ENCODE peak calls at places on chromosome 12, in eight cellular contexts. S is gastrocnemius medialis, I is transverse colon, W is ovary, G is sigmoid colon, X is body of pancreas, R is breast epithelium, L is adrenal gland. V is an unnamed sample. For H3K9me3 and H3K4me1, the result is how much of the 10 kb centered on the place peaks cover.

GRCh38 chr12:96085475-96085874 is 50.1 kb upstream of the LTA4H start:
- DNase-seq in S (no peak), I (no peak), W (no peak), G (no peak), X (no peak), R (no peak), L (no peak), V (no peak)

GRCh38 chr12:82474798-82475184 is 116.5 kb downstream of the METTL25 start:
- DNase-seq in S (no peak), I (no peak), W (no peak), G (no peak), X (no peak), R (no peak), L (no peak), V (no peak)

GRCh38 chr12:55830601-55831406 is 1.4 kb upstream of the DNAJC14 start:
- DNase-seq in S (peak), I (peak), W (peak), G (peak), X (peak), R (no peak), L (peak), V (peak)

GRCh38 chr12:72380441-72380840 is 108.3 kb downstream of the TRHDE start:
- DNase-seq in S (no peak), I (no peak), W (no peak), G (no peak), X (no peak), R (no peak), L (no peak), V (no peak)

GRCh38 chr12:41189395-41190251 is 1.5 kb downstream of the PDZRN4 start:
- DNase-seq in S (no peak), I (peak), W (peak), G (peak), X (no peak), R (no peak), L (no peak), V (no peak)

GRCh38 chr12:123457980-123458779 is at the start of gene SNRNP35:
- DNase-seq in S (peak), I (peak), W (peak), G (peak), X (peak), R (peak), L (peak), V (peak)

GRCh38 chr12:52539024-52539820 is 13.7 kb downstream of the KRT71 start:
- DNase-seq in S (no peak), I (no peak), W (no peak), G (no peak), X (no peak), R (no peak), L (no peak), V (no peak)

GRCh38 chr12:43241971-43242370 is 310.0 kb downstream of the ADAMTS20 start:
- DNase-seq in S (no peak), I (no peak), W (no peak), G (no peak), X (no peak), R (no peak), L (no peak), V (no peak)

GRCh38 chr12:46675736-46676135 is 150.1 kb downstream of the SLC38A4 start:
- DNase-seq in S (no peak), I (no peak), W (peak), G (no peak), X (peak), R (no peak), L (peak), V (no peak)

GRCh38 chr12:102957339-102958050 is at the start of gene ASCL1:
- DNase-seq in S (no peak), I (no peak), W (no peak), G (no peak), X (no peak), R (no peak), L (no peak), V (no peak)

GRCh38 chr12:123667771-123668170 is 3.1 kb upstream of the TCTN2 start:
- DNase-seq in S (no peak), I (no peak), W (no peak), G (no peak), X (no peak), R (no peak), L (no peak), V (no peak)

GRCh38 chr12:91513354-91513753 is 330.7 kb upstream of the DCN start:
- DNase-seq in S (no peak), I (no peak), W (no peak), G (no peak), X (no peak), R (no peak), L (no peak), V (no peak)

GRCh38 chr12:15118946-15119345 is 102.3 kb downstream of the RERG start:
- DNase-seq in S (no peak), I (no peak), W (no peak), G (no peak), X (no peak), R (no peak), L (no peak), V (no peak)

GRCh38 chr12:89943461-89943860 is 234.8 kb upstream of the ATP2B1 start:
- DNase-seq in S (no peak), I (no peak), W (no peak), G (no peak), X (no peak), R (no peak), L (no peak), V (no peak)

GRCh38 chr12:112421363-112421762 is 2.6 kb downstream of the PTPN11 start:
- DNase-seq in S (no peak), I (no peak), W (no peak), G (no peak), X (no peak), R (no peak), L (no peak), V (no peak)

GRCh38 chr12:112420740-112421139 is 2.0 kb downstream of the PTPN11 start:
- DNase-seq in S (no peak), I (no peak), W (no peak), G (no peak), X (no peak), R (no peak), L (no peak), V (no peak)

GRCh38 chr12:112419269-112420133 is 754 bp downstream of the PTPN11 start:
- DNase-seq in S (peak), I (peak), W (peak), G (peak), X (peak), R (peak), L (peak), V (peak)

GRCh38 chr12:112418248-112418595 is 525 bp upstream of the PTPN11 start:
- DNase-seq in S (no peak), I (no peak), W (no peak), G (no peak), X (no peak), R (no peak), L (no peak), V (no peak)

DNA sequence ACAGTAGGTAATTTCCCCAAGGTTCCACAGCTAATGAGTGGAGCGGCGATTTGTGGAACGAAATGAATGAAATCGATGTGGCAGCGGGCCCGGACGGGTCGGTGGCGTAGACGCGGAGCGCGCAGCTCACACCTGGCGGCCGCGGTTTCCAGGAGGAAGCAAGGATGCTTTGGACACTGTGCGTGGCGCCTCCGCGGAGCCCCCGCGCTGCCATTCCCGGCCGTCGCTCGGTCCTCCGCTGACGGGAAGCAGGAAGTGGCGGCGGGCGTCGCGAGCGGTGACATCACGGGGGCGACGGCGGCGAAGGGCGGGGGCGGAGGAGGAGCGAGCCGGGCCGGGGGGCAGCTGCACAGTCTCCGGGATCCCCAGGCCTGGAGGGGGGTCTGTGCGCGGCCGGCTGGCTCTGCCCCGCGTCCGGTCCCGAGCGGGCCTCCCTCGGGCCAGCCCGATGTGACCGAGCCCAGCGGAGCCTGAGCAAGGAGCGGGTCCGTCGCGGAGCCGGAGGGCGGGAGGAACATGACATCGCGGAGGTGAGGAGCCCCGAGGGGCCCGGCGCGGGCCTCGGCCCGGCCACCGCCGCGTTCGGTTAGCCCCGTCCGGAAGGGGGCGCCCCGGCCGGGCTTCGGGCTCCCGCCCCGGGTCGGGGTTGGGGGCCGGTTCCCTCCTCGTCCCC is at the start of gene PTPN11:
- DNase-seq in S (peak), I (peak), W (peak), G (peak), X (peak), R (peak), L (peak), V (peak)
- TF ChIP-seq POLR2A in S (peak), I (peak), W (peak), G (peak), X (peak), R (peak), L (peak), V (peak)

DNA sequence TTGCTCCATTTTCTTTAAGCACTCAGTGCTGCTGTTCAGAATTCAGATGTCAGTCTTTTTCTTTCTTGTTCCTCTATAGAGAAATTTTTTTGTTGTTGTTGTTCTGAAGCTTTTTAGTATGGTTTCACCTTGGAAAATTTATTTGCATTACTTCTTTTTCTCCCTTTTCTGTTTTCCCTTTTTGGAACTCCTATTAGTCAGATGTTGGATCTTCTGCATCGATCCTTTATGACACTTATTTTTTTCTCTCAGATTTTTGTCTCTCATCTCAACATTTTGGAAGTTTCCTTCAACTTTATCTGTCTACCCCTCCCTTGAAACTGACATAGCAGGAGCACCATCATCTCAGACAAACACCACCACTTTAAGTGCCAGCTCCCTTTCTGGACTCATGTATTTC is 222.8 kb upstream of the PLXNC1 start:
- DNase-seq in S (no peak), I (no peak), W (no peak), G (no peak), X (no peak), R (no peak), L (no peak), V (no peak)
- H3K9me3 ChIP-seq in S (under half), I (under half), W (under half), G (under half), X (under half), R (under half), L (under half), V (under half)

GRCh38 chr12:6942331-6942665 is 1.3 kb upstream of the RNU7-1 start:
- DNase-seq in S (peak), I (no peak), W (peak), G (no peak), X (no peak), R (no peak), L (peak), V (no peak)

GRCh38 chr12:6941786-6942185 is 1.8 kb upstream of the RNU7-1 start:
- DNase-seq in S (no peak), I (no peak), W (no peak), G (no peak), X (no peak), R (no peak), L (peak), V (no peak)

GRCh38 chr12:6944381-6945186 is 762 bp downstream of the C12orf57 start:
- DNase-seq in S (peak), I (peak), W (peak), G (peak), X (peak), R (peak), L (peak), V (peak)

GRCh38 chr12:6943719-6944380 is at the start of the genes C12orf57 and RNU7-1:
- DNase-seq in S (peak), I (peak), W (peak), G (peak), X (peak), R (peak), L (peak), V (peak)

GRCh38 chr12:6943387-6943718 is 263 bp upstream of the RNU7-1 start:
- DNase-seq in S (peak), I (peak), W (peak), G (peak), X (peak), R (no peak), L (peak), V (peak)
- H3K4me1 ChIP-seq in S (under half), I (under half), W (under half), G (half or more), X (under half), R (under half), L (under half), V (under half)

GRCh38 chr12:66188584-66189475 is at the start of gene IRAK3:
- DNase-seq in S (peak), I (peak), W (peak), G (peak), X (peak), R (peak), L (peak), V (peak)

GRCh38 chr12:66187822-66188221 is 1.2 kb upstream of the IRAK3 start:
- DNase-seq in S (no peak), I (no peak), W (no peak), G (no peak), X (no peak), R (no peak), L (no peak), V (no peak)

GRCh38 chr12:66190519-66191406 is 1.7 kb downstream of the IRAK3 start:
- DNase-seq in S (no peak), I (no peak), W (no peak), G (no peak), X (no peak), R (no peak), L (no peak), V (no peak)

GRCh38 chr12:66191547-66192126 is 2.6 kb downstream of the IRAK3 start:
- DNase-seq in S (no peak), I (no peak), W (no peak), G (no peak), X (no peak), R (no peak), L (no peak), V (no peak)

GRCh38 chr12:66189476-66189823 is 436 bp downstream of the IRAK3 start:
- DNase-seq in S (no peak), I (no peak), W (no peak), G (no peak), X (no peak), R (no peak), L (no peak), V (no peak)
- TF ChIP-seq POLR2A in S (peak), I (no peak), W (no peak), G (no peak), X (no peak), R (no peak), L (no peak), V (no peak)

DNA sequence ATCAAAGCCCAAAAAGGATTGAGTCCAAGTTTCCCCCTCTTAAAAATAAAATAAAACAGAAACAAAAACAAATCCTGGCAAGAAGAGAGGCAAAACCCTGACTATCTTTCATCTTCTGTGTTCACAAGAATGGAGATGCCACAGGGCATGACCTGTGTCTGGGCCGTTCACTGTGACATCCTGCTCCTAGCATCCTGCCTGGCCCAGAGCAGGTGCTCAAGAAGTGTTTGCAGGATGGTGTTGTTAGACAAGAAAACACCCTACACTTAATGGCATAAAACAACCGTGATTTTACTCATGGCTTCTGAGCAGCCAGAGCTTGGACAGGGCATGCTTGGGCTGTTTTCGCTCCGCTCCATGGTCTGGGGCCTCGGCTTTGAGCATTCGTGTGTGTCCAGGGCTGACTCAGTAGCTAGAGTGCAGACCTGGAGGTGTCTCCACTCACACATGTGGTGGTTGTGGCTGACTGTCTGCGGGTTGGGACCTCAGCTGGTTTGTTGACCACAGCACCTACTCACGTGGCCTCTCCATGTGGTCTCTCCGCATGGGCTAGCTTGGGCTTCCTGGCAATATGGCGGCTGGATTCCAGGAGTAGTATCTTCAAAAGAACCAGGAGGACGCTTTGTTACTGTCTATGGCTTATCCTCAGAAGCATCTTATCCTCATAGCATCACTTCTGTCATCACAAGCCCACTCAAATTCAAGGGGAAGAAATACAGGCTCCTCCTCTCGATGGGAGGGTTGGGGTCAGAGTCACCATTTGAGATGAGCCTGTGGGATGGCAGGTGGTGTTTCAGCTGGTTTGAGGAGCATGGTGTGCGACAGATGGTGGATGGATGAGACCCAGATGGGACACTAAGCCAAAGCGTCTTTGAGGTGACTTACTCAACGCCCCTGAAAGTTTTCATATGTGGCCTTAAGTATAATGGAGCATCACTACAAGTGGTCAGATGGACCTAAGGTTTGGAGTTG is 33.2 kb upstream of the FZD10 start:
- DNase-seq in S (no peak), I (no peak), W (no peak), G (no peak), X (no peak), R (no peak), L (peak), V (no peak)
- H3K9me3 ChIP-seq in S (under half), I (under half), W (under half), G (under half), X (under half), R (under half), L (under half), V (under half)

DNA sequence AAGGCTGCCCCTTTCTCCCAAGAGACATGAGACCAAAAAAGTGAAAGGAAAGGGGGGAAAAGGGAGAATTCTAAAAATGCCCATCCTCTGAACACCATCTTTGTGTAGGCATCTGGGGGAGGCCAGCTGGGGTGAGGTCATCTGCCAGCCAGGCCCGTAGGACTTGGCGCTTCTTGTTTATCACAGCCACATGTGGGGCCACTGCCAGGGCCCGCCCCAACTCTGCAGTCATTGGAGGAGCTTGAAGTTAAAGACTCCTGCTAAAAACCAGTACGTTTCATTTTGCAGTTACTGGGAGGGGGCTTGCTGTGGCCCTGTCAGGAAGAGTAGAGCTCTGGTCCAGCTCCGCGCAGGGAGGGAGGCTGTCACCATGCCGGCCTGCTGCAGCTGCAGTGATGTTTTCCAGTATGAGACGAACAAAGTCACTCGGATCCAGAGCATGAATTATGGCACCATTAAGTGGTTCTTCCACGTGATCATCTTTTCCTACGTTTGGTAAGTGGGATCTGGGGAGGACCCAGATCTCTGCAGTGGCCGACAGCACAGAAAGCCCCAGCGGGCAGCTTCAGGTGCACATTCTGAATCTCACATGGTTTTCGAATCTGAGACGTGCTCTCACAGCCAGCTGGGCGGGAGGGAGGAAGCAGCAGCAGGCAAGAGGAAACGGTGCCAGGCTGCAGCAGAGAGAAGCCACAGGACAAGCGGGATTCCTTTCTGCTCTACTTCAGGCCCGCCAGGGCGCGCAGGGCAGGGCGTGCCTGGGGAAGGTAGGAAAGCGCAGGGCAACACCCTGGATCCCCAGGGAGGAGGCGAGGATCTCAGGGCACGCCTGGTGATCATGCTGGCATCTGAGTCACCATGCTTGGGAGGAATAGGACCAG is at the start of gene P2RX7:
- DNase-seq in S (peak), I (peak), W (peak), G (peak), X (peak), R (peak), L (peak), V (peak)
- H3K4me1 ChIP-seq in S (under half), I (under half), W (under half), G (under half), X (under half), R (under half), L (under half), V (under half)

GRCh38 chr12:27332407-27333310 is at the start of gene BMAL2:
- DNase-seq in S (no peak), I (peak), W (no peak), G (no peak), X (peak), R (no peak), L (peak), V (peak)
- TF ChIP-seq POLR2A in S (peak), I (no peak), W (no peak), G (no peak), X (no peak), R (no peak), L (peak), V (no peak)

DNA sequence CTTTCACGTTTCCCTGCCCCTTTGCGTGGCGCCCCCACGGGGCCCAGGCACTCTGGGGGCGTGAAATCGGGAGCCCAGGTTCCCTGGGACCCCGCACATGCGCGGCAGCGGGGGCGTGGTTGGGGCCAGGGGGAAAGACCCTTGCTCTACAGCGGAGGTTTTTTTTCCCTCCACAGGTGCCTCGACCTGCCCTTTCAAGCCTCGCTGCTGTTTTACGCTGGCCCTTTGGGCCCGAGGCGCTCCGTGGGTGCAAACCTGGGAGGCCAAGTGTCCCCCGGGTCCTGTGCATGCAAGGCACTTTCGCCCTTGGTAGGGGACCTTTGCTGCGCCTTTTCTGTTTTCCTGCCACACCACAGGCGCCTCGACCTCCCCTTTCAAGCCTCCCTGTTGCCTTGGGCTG is 329.8 kb downstream of the ALG10 start:
- DNase-seq in S (no peak), I (no peak), W (no peak), G (no peak), X (no peak), R (no peak), L (no peak), V (no peak)
- H3K9me3 ChIP-seq in S (under half), I (under half), W (under half), G (under half), X (under half), R (half or more), L (under half), V (under half)

GRCh38 chr12:11759894-11760293 is 110.4 kb downstream of the ETV6 start:
- DNase-seq in S (no peak), I (no peak), W (no peak), G (no peak), X (no peak), R (no peak), L (no peak), V (no peak)

GRCh38 chr12:11763760-11764520 is 114.5 kb downstream of the ETV6 start:
- DNase-seq in S (no peak), I (no peak), W (no peak), G (no peak), X (no peak), R (no peak), L (no peak), V (no peak)

GRCh38 chr12:11761869-11762567 is 112.5 kb downstream of the ETV6 start:
- DNase-seq in S (no peak), I (peak), W (no peak), G (no peak), X (no peak), R (no peak), L (no peak), V (no peak)

GRCh38 chr12:11765421-11765816 is 115.9 kb downstream of the ETV6 start:
- DNase-seq in S (no peak), I (no peak), W (no peak), G (no peak), X (no peak), R (no peak), L (no peak), V (no peak)

GRCh38 chr12:11762723-11763326 is 113.4 kb downstream of the ETV6 start:
- DNase-seq in S (no peak), I (no peak), W (no peak), G (no peak), X (no peak), R (no peak), L (no peak), V (no peak)
- H3K4me1 ChIP-seq in S (under half), I (under half), W (under half), G (half or more), X (under half), R (under half), L (under half), V (half or more)

V was measured in heart left ventricle.